ENCODE peak calls at places on chromosome 17, in eight cellular contexts. B, N, G, J, M, W, S and F are unnamed samples.

GRCh38 chr17:78709119-78709681 is 72.9 kb downstream of the CYTH1 start:
- DNase-seq in N (no peak), J (no peak), S (no peak), B (no peak), M (no peak), G (peak), W (no peak), F (no peak)

GRCh38 chr17:67558740-67559380 is 158.9 kb upstream of the NOL11 start:
- DNase-seq in B (peak), S (peak), N (no peak), J (no peak), G (no peak), W (peak), M (no peak), F (no peak)

GRCh38 chr17:82815790-82816305 is 24.0 kb downstream of the ZNF750 start:
- DNase-seq in J (no peak), S (no peak), B (no peak), M (no peak), W (no peak), N (peak), G (no peak), F (no peak)

GRCh38 chr17:50194441-50195195 is 6.8 kb downstream of the COL1A1 start:
- DNase-seq in N (no peak), G (no peak), B (no peak), J (no peak), W (no peak), S (no peak), M (no peak), F (no peak)

GRCh38 chr17:41734139-41734948 is at the start of gene HAP1:
- DNase-seq in B (peak), G (no peak), W (peak), N (peak), M (no peak), J (peak), S (peak), F (no peak)

GRCh38 chr17:29393451-29393850 is 3.3 kb downstream of the TAOK1 start:
- DNase-seq in J (no peak), W (no peak), N (no peak), B (no peak), G (no peak), M (no peak), S (peak), F (no peak)

GRCh38 chr17:80432961-80433550 is 18.1 kb downstream of the ENDOV start:
- DNase-seq in N (peak), S (no peak), J (no peak), B (no peak), M (no peak), W (no peak), G (no peak), F (no peak)

GRCh38 chr17:59839646-59840328 is 53.0 kb downstream of the TUBD1 start:
- DNase-seq in J (no peak), M (no peak), G (no peak), S (peak), B (no peak), W (no peak), N (no peak), F (no peak)

GRCh38 chr17:71184716-71185115 is 936.1 kb upstream of the SOX9 start:
- DNase-seq in W (no peak), B (no peak), M (no peak), N (no peak), J (no peak), G (no peak), S (no peak), F (no peak)

GRCh38 chr17:68437979-68438877 is 19.1 kb downstream of the WIPI1 start:
- DNase-seq in M (no peak), W (peak), S (no peak), J (peak), G (no peak), B (no peak), N (no peak), F (no peak)

GRCh38 chr17:45319239-45319703 is 2.5 kb upstream of the MAP3K14 start:
- DNase-seq in B (no peak), M (no peak), W (no peak), J (no peak), S (peak), G (no peak), N (no peak), F (no peak)

GRCh38 chr17:60169921-60170817 is 20.4 kb downstream of the CA4 start:
- DNase-seq in G (no peak), B (peak), J (peak), M (no peak), N (no peak), W (no peak), S (peak), F (no peak)

GRCh38 chr17:63316100-63316499 is 130.0 kb downstream of the CYB561 start:
- DNase-seq in N (no peak), J (no peak), W (no peak), B (no peak), G (no peak), S (no peak), M (no peak), F (no peak)

GRCh38 chr17:37714897-37715296 is 30.0 kb downstream of the HNF1B start:
- DNase-seq in W (no peak), J (no peak), N (no peak), G (no peak), S (peak), M (no peak), B (no peak), F (no peak)
- TF ChIP-seq CTCF in W (no peak), J (no peak), N (no peak), G (no peak), S (no peak), M (no peak), B (no peak), F (no peak)

GRCh38 chr17:35312790-35313711 is 60.4 kb downstream of the SLFN11 start:
- DNase-seq in G (peak), M (peak), B (peak), N (peak), S (peak), J (peak), W (peak), F (peak)
- TF ChIP-seq CTCF in G (peak), M (peak), B (peak), N (peak), S (peak), J (peak), W (peak), F (peak)

DNA sequence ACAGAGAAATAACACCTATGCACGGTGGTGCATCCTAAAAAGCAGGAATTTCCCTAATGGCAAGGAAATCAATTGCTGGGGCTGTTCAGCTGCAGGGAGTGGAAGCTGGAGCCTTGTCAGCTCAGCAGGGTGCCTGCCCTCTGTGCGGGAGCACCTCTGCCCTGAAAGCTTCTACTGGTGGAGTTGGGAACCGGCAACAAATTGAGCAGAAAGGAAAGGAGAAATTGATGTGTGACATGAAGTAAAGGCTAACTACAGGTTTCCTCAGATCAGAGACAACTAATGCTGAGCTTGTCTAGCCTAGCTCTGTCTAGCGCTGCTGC is 48.2 kb upstream of the SREBF1 start:
- DNase-seq in J (no peak), G (no peak), S (no peak), B (no peak), M (no peak), W (no peak), N (peak), F (no peak)
- TF ChIP-seq CTCF in J (no peak), G (no peak), S (no peak), B (no peak), M (no peak), W (no peak), N (no peak), F (no peak)

GRCh38 chr17:7842950-7843535 is 9.0 kb downstream of the KDM6B start:
- DNase-seq in J (peak), W (peak), M (no peak), N (peak), S (peak), G (no peak), B (peak), F (no peak)

GRCh38 chr17:7841309-7841621 is 7.2 kb downstream of the KDM6B start:
- DNase-seq in M (no peak), W (no peak), G (no peak), S (no peak), N (no peak), J (no peak), B (no peak), F (no peak)

GRCh38 chr17:7843536-7844291 is 9.7 kb downstream of the KDM6B start:
- DNase-seq in J (peak), W (peak), N (peak), B (peak), G (peak), S (peak), M (peak), F (no peak)

GRCh38 chr17:7841622-7842379 is 7.8 kb downstream of the KDM6B start:
- DNase-seq in M (peak), W (peak), S (peak), B (peak), G (no peak), J (peak), N (peak), F (peak)

DNA sequence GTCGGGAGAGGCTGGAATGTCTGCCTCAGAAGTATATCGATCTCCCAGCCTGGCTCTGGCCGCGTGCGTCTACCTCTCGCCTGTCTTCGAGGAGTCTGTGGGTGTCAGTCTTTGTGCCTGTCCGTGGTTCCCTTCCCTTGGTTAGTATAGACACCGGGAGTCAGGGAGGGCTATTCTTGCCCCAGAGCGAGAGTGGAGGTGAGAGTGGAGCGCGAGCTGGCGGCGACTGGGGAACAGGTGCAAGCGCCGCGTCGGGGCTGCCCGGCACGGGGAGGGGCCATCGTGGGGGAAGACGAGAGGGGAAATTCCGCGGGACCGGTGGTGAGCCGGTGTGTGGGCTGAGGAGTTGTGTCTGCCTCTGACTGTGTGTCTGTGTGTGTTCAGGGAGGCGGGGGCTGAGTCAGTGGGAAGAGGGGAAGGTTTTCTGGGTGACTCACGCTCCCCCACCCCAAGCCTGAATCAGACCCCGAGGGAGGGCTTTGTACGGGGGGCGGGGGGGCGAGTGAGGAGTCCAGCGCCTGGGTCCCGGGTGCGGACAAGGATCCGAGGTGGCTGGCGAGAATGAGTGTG is 8.4 kb downstream of the KDM6B start:
- DNase-seq in G (peak), M (peak), B (peak), N (peak), W (peak), S (peak), J (peak), F (no peak)
- TF ChIP-seq CTCF in G (no peak), M (no peak), B (no peak), N (no peak), W (no peak), S (no peak), J (no peak), F (no peak)

GRCh38 chr17:1643999-1644492 is 1.5 kb downstream of the SCARF1 start:
- DNase-seq in B (no peak), W (no peak), S (peak), M (no peak), N (no peak), J (peak), G (no peak), F (no peak)

GRCh38 chr17:1646199-1646875 is 805 bp upstream of the SCARF1 start:
- DNase-seq in G (no peak), N (no peak), W (no peak), B (no peak), J (no peak), M (no peak), S (no peak), F (no peak)

GRCh38 chr17:1645207-1646171 is at the start of gene SCARF1:
- DNase-seq in B (peak), W (no peak), M (no peak), G (no peak), J (peak), N (no peak), S (no peak), F (no peak)

GRCh38 chr17:1643293-1643998 is 2.1 kb downstream of the SCARF1 start:
- DNase-seq in N (peak), W (peak), G (no peak), J (no peak), B (peak), S (no peak), M (peak), F (no peak)

GRCh38 chr17:1644493-1645206 is 882 bp downstream of the SCARF1 start:
- DNase-seq in N (no peak), B (no peak), M (no peak), J (peak), G (no peak), S (peak), W (no peak), F (no peak)
- TF ChIP-seq CTCF in N (no peak), B (no peak), M (no peak), J (no peak), G (no peak), S (no peak), W (no peak), F (no peak)

DNA sequence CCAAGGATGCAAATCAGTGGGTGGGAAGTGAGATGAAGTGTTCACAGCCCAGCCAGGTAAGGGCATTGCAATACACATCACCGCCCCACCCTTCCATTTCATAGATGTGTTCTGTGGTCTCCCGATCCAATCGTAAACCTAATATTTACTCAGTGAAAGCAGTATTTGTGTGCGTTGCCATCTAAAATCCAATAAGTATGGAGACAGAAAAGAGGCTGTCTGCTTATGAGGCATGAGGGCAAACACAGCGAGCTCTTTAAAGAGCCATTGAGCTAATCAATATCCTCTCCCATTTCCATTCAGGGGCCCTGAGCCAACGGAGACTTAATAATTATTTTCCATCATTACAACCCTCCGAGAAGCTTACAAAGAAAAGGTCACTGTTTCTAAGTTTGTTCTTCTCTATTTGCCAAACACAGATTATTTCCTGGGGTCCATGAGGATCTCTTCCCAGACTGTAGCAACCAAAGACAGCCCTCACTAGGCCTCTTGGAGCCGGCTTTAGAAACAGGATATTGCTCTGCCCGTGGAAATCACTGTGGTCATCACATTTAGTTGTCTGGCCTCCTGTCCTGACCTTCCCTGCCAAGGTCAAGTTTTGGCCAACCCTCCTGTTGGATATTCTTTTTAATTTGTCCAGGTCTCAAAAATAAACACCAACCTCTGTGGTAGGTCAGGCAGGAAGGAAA is 120.1 kb downstream of the SLC39A11 start:
- DNase-seq in W (no peak), G (no peak), S (no peak), N (no peak), J (no peak), B (no peak), M (no peak), F (no peak)
- TF ChIP-seq CTCF in W (no peak), G (no peak), S (no peak), N (no peak), J (no peak), B (no peak), M (no peak), F (no peak)

GRCh38 chr17:40447148-40447644 is 3.9 kb downstream of the IGFBP4 start:
- DNase-seq in J (no peak), B (peak), W (no peak), S (peak), M (no peak), G (no peak), N (peak), F (no peak)

GRCh38 chr17:40445769-40446468 is 2.7 kb downstream of the IGFBP4 start:
- DNase-seq in G (no peak), M (no peak), W (no peak), S (peak), J (no peak), N (no peak), B (no peak), F (no peak)

GRCh38 chr17:40443196-40443987 is at the start of gene IGFBP4:
- DNase-seq in M (peak), J (peak), N (peak), B (peak), S (peak), W (peak), G (peak), F (peak)

GRCh38 chr17:40442392-40443195 is 656 bp upstream of the IGFBP4 start:
- DNase-seq in S (peak), W (no peak), N (peak), B (peak), G (no peak), M (no peak), J (peak), F (no peak)

GRCh38 chr17:40443988-40444899 is 994 bp downstream of the IGFBP4 start:
- DNase-seq in S (peak), M (no peak), N (no peak), J (peak), B (no peak), W (no peak), G (no peak), F (no peak)
- TF ChIP-seq CTCF in S (no peak), M (no peak), N (no peak), J (no peak), B (no peak), W (no peak), G (no peak), F (no peak)

DNA sequence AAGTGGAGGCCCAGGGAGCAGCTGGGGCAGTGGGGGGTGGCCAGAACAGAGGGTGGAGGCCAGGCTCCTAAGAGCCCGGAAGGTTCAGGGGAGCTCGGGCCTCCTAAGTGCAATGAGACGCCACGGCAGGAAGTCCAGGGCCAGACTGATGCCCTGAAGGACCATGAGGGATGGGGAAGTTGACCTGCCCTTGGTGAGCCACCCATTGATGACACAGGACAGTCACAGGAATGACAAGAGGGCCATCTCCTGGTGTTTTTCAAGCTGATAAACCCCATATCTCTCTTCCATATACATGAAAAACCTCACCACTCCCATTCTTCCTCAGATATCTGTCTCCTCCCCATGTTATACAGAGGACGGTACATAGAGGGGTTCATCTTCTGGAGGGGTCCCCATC is 5.8 kb upstream of the MRPL58 start:
- DNase-seq in M (no peak), N (no peak), W (no peak), B (no peak), G (no peak), S (no peak), J (no peak), F (no peak)
- TF ChIP-seq CTCF in M (no peak), N (no peak), W (peak), B (no peak), G (no peak), S (no peak), J (no peak), F (no peak)